ENCODE peak calls at places on chromosome 10, in four cellular contexts. R is GM23338, X is heart right ventricle, U is right atrium auricular region. J is an unnamed sample.
A peak's percentile ranks its signal among the peaks of the same experiment; 100 is the strongest.

GRCh38 chr10:10911471-10911921 is 106.2 kb upstream of the CELF2 start:
- DNase-seq in R (peak; percentile 43), X (peak; percentile 64), U (peak; percentile 90), J (peak; percentile 91)

GRCh38 chr10:66353422-66353821 is 572.4 kb upstream of the LRRTM3 start:
- DNase-seq in R (no peak), X (peak; percentile 11), U (no peak), J (no peak)

GRCh38 chr10:124579003-124579384 is 117.4 kb downstream of the LHPP start:
- DNase-seq in R (no peak), X (no peak), U (no peak), J (no peak)

GRCh38 chr10:88319960-88320517 is 263.1 kb downstream of the RNLS start:
- DNase-seq in R (no peak), X (no peak), U (no peak), J (no peak)

GRCh38 chr10:103574116-103575061 is 80.9 kb downstream of the NEURL1 start:
- DNase-seq in R (no peak), X (no peak), U (no peak), J (no peak)

GRCh38 chr10:73859441-73860049 is 14.8 kb downstream of the CAMK2G start:
- DNase-seq in R (no peak), X (no peak), U (no peak), J (no peak)

GRCh38 chr10:77939561-77940001 is 13.0 kb upstream of the DLG5 start:
- DNase-seq in R (no peak), X (no peak), U (no peak), J (no peak)

GRCh38 chr10:92404592-92404991 is 113.6 kb downstream of the MARCHF5 start:
- DNase-seq in R (no peak), X (no peak), U (no peak), J (no peak)

GRCh38 chr10:21497177-21497807 is 28.2 kb downstream of the SKIDA1 start:
- DNase-seq in R (peak; percentile 91), X (peak; percentile 95), U (peak; percentile 94), J (peak; percentile 94)

GRCh38 chr10:4457597-4457996 is 368.4 kb upstream of the AKR1E2 start:
- DNase-seq in R (no peak), X (no peak), U (no peak), J (no peak)

DNA sequence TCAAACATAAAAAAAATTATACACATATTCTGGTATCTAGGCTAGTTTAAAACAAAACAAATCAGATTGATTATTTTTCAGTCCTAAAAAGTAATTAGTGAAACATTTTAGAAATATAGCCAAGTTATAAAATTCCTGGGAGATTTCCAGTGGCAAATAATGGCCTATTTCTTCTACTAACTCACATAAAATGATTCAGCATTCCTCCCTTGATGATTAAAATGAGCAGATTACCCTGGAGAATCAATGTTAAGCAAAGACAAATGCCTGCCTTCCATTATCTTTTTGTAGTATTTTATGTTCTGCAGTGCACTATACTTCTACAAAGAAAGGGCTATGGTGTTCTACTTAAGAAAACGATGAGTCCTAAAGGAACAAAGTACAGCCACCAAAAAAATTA is 53.7 kb downstream of the PARD3 start:
- DNase-seq in R (no peak), X (no peak), U (no peak), J (no peak)
- H3K4me1 ChIP-seq in R (peaks cover 29% of the 10 kb centered on the region), X (peaks cover 73% of the 10 kb centered on the region), U (peaks cover 43% of the 10 kb centered on the region), J (peaks cover 6% of the 10 kb centered on the region)

DNA sequence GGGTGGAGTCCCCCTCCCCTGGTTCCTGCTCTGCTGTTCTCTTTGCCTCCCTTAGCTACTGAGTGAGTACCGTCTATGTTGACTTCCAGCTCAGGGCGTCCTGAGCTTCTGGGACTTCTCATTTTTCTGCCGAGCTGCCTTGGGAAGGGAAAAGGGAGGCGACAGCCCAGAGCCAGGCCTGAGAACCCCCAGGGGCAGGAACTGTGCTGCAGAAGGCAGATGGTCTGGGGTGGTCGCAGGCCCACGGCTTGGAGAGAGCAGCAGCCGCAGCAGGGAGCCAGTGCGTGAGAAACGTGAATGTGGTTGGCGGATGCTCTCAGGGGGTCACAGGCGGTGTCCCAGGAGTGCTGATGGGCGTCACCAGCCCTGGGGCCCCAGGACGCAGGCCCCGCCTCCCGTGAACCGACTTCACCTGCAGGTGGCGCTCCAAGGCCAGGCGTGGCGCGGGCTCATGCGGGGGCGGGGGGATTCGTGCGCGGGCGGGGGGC is 9.2 kb upstream of the PWWP2B start:
- DNase-seq in R (peak; percentile 88), X (peak; percentile 80), U (no peak), J (peak; percentile 9)
- H3K4me3 ChIP-seq in R (peak overlapping the region; percentile 36), X (no peak overlapping the region), U (no peak overlapping the region), J (no peak overlapping the region)

DNA sequence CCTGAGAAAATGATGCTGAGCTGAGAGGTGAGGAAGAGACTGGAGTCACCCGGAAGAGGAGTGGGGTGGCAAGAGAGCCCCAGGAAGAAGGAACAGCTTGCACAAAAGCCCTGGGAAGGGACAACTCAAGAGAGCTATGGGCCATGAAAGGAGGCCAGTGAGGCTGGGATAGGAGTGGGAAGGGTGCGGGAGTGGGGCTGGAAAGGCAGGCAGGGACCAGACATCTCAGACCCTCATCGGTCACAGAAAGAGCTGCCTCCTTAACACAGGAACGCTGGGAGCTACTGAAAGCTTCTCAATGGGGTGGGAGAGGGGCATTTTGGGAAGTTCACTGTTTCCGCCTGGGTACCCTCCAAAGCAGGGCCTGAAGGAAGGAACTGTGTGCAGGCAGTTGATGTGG is 122.0 kb upstream of the UNC5B start:
- DNase-seq in R (no peak), X (no peak), U (no peak), J (no peak)
- H3K27ac ChIP-seq in R (no peak overlapping the region), X (no peak overlapping the region), U (no peak overlapping the region), J (no peak overlapping the region)

GRCh38 chr10:17668435-17669184 is 24.7 kb downstream of the STAM start:
- DNase-seq in R (no peak), X (no peak), U (no peak), J (no peak)
- H3K4me1 ChIP-seq in R (peaks cover 53% of the 10 kb centered on the region), X (peaks cover 59% of the 10 kb centered on the region), U (peaks cover 48% of the 10 kb centered on the region), J (peaks cover 9% of the 10 kb centered on the region)

DNA sequence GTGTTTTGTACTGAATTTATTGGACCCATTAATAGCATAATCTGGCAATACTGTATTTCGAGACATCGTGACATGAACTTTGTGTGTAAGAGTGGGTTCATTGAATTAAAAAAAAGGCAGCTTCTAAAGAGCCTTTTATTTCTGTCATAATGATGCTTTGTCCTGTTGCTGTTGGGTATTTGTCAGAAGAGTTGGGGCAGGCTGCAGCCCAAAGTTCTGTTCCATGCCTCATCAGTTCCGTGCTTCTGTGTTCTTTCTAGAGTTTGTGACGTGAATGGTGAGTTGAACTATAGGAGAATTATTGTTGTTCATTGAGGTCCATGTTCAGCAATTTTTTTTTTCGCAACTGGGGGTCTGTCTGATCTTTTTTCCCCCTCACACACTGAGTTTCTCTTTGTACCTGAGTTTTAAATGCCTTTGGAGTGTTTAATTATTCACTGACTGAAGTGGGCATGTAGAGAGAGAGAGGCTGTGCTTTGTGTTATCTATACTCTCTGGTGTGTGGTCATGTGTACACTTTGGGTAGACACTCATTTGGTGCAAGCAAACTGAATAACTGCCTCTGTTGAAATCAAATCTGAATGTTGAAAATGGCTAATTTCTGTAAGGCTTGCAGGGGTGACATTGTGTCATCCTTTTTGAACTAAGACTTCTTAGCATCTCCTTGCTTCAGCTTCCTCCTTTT is 69.8 kb downstream of the ADD3 start:
- DNase-seq in R (no peak), X (no peak), U (no peak), J (no peak)
- H3K4me3 ChIP-seq in R (no peak overlapping the region), X (no peak overlapping the region), U (no peak overlapping the region), J (no peak overlapping the region)

DNA sequence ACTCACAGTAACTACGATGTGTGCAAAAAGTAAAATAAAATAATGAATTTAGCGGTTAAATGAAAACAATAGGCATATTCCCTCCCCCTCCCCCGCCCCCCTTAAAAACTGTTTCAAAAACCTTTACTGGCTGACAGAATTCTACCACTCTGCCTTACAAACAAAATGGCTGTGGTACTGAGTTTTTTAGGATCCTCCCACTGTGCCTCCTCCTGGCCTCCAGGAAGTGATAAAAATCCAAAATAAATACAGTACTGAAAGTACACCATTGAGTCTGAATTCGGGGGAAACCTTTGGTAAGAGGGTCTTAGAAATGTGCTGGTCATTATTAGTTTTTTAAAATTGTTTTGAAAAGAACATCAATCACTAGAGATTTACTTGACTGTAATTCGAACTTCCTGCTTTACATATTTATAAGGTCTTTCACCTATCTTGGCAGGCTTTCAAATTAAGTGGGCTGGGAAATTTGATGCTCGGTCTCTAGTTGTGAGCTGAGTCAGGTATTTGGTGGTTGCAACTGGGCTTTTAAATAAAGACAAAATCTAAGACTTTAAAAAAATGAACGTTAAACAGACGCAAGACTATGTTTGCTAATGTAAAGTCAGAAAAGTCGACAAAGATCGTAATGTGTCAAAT is 32.5 kb upstream of the EPC1 start:
- DNase-seq in R (peak; percentile 69), X (no peak), U (no peak), J (no peak)
- H3K27ac ChIP-seq in R (peak overlapping the region; percentile 64), X (peak overlapping the region; percentile 90), U (peak overlapping the region; percentile 87), J (peak overlapping the region; percentile 82)

GRCh38 chr10:112949128-112949823 is 771 bp upstream of the TCF7L2 start:
- DNase-seq in R (no peak), X (no peak), U (no peak), J (no peak)

GRCh38 chr10:112951349-112952281 is 1.6 kb downstream of the TCF7L2 start:
- DNase-seq in R (peak; percentile 75), X (peak; percentile 63), U (peak; percentile 73), J (no peak)

GRCh38 chr10:112949875-112950507 is at the start of gene TCF7L2:
- DNase-seq in R (peak; percentile 99), X (peak; percentile 94), U (peak; percentile 97), J (peak; percentile 92)

GRCh38 chr10:112952282-112952991 is 2.4 kb downstream of the TCF7L2 start:
- DNase-seq in R (peak; percentile 61), X (peak; percentile 26), U (no peak), J (no peak)

GRCh38 chr10:112950714-112951348 is 784 bp downstream of the TCF7L2 start:
- DNase-seq in R (peak; percentile 56), X (peak; percentile 36), U (no peak), J (no peak)
- H3K4me1 ChIP-seq in R (peaks cover 46% of the 10 kb centered on the region), X (peaks cover 48% of the 10 kb centered on the region), U (peaks cover 39% of the 10 kb centered on the region), J (peaks cover 27% of the 10 kb centered on the region)

DNA sequence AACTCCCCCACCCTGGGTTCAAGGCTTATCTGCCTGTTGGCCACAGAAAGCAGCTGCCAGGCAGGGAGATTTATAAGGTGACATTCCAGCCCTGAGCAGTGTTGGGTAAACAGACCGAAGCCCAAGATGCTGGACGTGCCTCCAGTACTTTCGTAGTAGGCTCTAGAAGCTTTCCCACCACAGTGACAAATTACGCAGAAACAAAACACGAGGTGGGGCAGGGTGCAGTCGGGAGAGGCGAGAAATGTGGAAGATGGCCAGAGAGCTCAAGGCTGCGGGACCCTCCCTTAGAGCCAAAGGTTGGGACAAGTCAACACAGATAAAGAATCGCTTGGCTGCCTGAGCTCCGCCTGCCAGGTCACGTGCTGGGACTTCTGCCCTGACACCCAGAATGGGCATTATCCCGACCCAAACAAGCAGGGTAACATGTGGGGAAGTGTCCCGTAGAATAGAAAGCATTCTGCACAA is 41.0 kb downstream of the CCDC3 start:
- DNase-seq in R (no peak), X (peak; percentile 18), U (peak; percentile 66), J (no peak)
- H3K4me3 ChIP-seq in R (no peak overlapping the region), X (no peak overlapping the region), U (no peak overlapping the region), J (peak overlapping the region; percentile 29)

DNA sequence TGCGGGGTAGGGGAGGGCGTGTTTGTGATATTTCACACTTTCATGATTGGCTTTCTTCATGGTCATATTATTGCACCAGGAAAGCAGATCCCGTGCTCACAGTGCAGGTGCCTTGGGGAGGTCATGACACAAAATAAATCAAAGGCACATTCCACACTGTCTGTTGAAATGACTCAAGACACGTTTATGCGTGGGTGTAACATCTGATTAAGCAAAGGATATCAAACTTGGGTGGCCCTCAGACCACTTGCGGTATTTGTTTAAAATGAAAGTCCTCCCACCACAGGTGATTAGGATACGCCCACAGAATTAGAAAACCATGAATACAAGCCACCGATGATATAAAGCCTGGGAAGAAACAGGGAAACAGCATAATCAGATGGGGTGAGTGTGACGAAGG is 51.1 kb downstream of the SVIL start:
- DNase-seq in R (no peak), X (no peak), U (no peak), J (no peak)
- H3K27ac ChIP-seq in R (no peak overlapping the region), X (peak overlapping the region; percentile 65), U (peak overlapping the region; percentile 85), J (peak overlapping the region; percentile 62)

GRCh38 chr10:72318383-72319262 is 36.1 kb downstream of the DNAJB12 start:
- DNase-seq in R (no peak), X (no peak), U (no peak), J (no peak)
- H3K4me1 ChIP-seq in R (peaks cover 34% of the 10 kb centered on the region), X (peaks cover 77% of the 10 kb centered on the region), U (peaks cover 77% of the 10 kb centered on the region), J (peaks cover 44% of the 10 kb centered on the region)

J was measured in ascending aorta.